ENCODE peak calls at places on chromosome 17, in five cellular contexts. Q is A549, D is SK-N-SH, V is GM12878, P is K562. L is an unnamed sample.
A peak's percentile ranks its signal among the peaks of the same experiment; 100 is the strongest.

GRCh38 chr17:5019475-5019956 is 15.7 kb downstream of the SLC52A1 start:
- DNase-seq in Q (peak; percentile 43), D (peak; percentile 54), V (no peak), P (peak; percentile 29), L (peak; percentile 12)

GRCh38 chr17:38428643-38429371 is 543 bp downstream of the ARHGAP23 start:
- DNase-seq in Q (peak; percentile 67), D (peak; percentile 66), V (no peak), P (no peak), L (peak; percentile 46)

GRCh38 chr17:74822329-74823175 is 37.1 kb downstream of the GRIN2C start:
- DNase-seq in Q (no peak), D (no peak), V (no peak), P (no peak), L (no peak)

GRCh38 chr17:15380447-15380846 is 39.0 kb upstream of the TEKT3 start:
- DNase-seq in Q (no peak), D (no peak), V (no peak), P (no peak), L (no peak)

GRCh38 chr17:31533546-31534155 is 142.2 kb downstream of the RAB11FIP4 start:
- DNase-seq in Q (peak; percentile 79), D (peak; percentile 81), V (no peak), P (peak; percentile 76), L (peak; percentile 88)

GRCh38 chr17:79033741-79034501 is 10.0 kb downstream of the C1QTNF1 start:
- DNase-seq in Q (no peak), D (peak; percentile 52), V (no peak), P (no peak), L (no peak)

GRCh38 chr17:4386406-4386805 is 19.9 kb upstream of the UBE2G1 start:
- DNase-seq in Q (no peak), D (no peak), V (no peak), P (no peak), L (no peak)

GRCh38 chr17:74369665-74370490 is 2.6 kb downstream of the GPR142 start:
- DNase-seq in Q (no peak), D (no peak), V (no peak), P (no peak), L (no peak)

GRCh38 chr17:74850914-74851313 is 8.8 kb downstream of the GRIN2C start:
- DNase-seq in Q (no peak), D (no peak), V (no peak), P (no peak), L (no peak)

GRCh38 chr17:21282231-21282630 is 2.3 kb upstream of the MAP2K3 start:
- DNase-seq in Q (peak; percentile 93), D (no peak), V (no peak), P (no peak), L (peak; percentile 98)

GRCh38 chr17:73025041-73025440 is 67.4 kb downstream of the SLC39A11 start:
- DNase-seq in Q (no peak), D (no peak), V (no peak), P (no peak), L (no peak)

GRCh38 chr17:49061524-49061943 is 64.3 kb downstream of the IGF2BP1 start:
- DNase-seq in Q (no peak), D (no peak), V (no peak), P (no peak), L (peak; percentile 36)

GRCh38 chr17:27980035-27980434 is 62.4 kb upstream of the NLK start:
- DNase-seq in Q (peak; percentile 42), D (no peak), V (no peak), P (no peak), L (peak; percentile 75)

GRCh38 chr17:4948997-4949320 is 629 bp upstream of the PFN1 start:
- DNase-seq in Q (no peak), D (peak; percentile 95), V (no peak), P (peak; percentile 59), L (peak; percentile 89)

GRCh38 chr17:2025622-2026309 is 632 bp upstream of the RTN4RL1 start:
- DNase-seq in Q (peak; percentile 97), D (peak; percentile 93), V (no peak), P (peak; percentile 52), L (peak; percentile 57)

GRCh38 chr17:78450696-78451344 is 72.4 kb downstream of the PGS1 start:
- DNase-seq in Q (no peak), D (no peak), V (no peak), P (no peak), L (no peak)

GRCh38 chr17:46870116-46870803 is 18.9 kb downstream of the WNT9B start:
- DNase-seq in Q (no peak), D (no peak), V (no peak), P (no peak), L (no peak)

GRCh38 chr17:19258371-19258770 is 21.2 kb downstream of the EPN2 start:
- DNase-seq in Q (no peak), D (no peak), V (no peak), P (no peak), L (no peak)

GRCh38 chr17:34913001-34913400 is 48.3 kb downstream of the CCT6B start:
- DNase-seq in Q (no peak), D (no peak), V (no peak), P (no peak), L (no peak)

GRCh38 chr17:27544350-27545131 is 86.4 kb upstream of the LGALS9 start:
- DNase-seq in Q (no peak), D (no peak), V (peak; percentile 96), P (peak; percentile 63), L (peak; percentile 63)

DNA sequence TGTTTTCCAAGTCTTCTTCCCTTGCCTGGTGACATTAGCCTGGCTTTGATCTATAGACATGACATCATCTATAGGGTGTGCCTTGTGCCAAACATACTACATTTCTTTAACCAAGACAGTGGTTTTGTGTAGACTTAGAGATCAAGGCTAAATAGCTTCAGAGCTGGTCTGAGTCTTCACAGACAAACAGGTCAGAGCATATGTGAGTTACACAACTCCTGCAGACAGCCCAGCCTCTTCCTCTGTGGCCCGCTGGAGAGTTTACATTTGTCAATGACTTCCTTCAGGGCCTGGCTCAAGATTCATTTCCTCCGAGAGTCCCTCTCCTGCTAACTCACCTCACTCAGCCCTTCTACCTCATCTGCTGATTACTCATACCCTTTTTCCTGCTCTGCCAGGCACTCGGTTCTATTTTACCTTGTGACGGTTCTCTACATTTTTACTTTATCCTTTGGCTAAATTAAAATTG is 73.1 kb upstream of the TANC2 start:
- DNase-seq in Q (peak; percentile 74), D (no peak), V (no peak), P (no peak), L (peak; percentile 93)
- TF ChIP-seq RCOR1 in Q (no peak), D (no peak), V (no peak), P (no peak), L (no peak)

DNA sequence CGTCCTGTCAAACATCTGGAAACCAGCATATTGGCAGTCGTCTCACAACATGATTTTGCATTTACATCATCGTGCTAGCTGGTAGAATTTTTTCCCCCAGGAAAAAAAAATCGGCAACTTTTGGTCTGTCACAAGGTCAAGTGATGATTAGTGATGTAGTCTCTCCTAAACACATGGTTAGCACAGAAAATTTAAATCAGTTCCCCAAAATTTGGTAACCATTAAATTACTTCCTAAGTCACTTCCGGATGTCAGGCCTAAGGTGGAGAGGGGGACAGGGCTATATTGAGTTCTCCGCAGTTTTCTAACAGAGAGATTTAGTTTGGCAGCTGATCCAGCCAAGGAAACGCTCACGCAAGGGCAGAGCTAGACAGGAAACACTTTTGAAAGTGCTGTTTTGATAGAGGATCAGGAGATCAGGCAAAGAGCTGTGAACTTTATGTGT is 270.9 kb upstream of the TBX2 start:
- DNase-seq in Q (no peak), D (no peak), V (no peak), P (no peak), L (peak; percentile 52)
- H3K4me2 ChIP-seq in Q (no peak overlapping the region), D (no peak overlapping the region), V (no peak overlapping the region), P (no peak overlapping the region), L (peak overlapping the region; percentile 72)

GRCh38 chr17:44111777-44112176 is 11.7 kb downstream of the HDAC5 start:
- DNase-seq in Q (no peak), D (no peak), V (no peak), P (no peak), L (no peak)

GRCh38 chr17:44109312-44109630 is 14.2 kb downstream of the HDAC5 start:
- DNase-seq in Q (no peak), D (no peak), V (no peak), P (no peak), L (no peak)

GRCh38 chr17:44112284-44113280 is 10.9 kb downstream of the HDAC5 start:
- DNase-seq in Q (no peak), D (no peak), V (no peak), P (no peak), L (no peak)

GRCh38 chr17:44110011-44110686 is 13.3 kb downstream of the HDAC5 start:
- DNase-seq in Q (no peak), D (no peak), V (no peak), P (no peak), L (no peak)

DNA sequence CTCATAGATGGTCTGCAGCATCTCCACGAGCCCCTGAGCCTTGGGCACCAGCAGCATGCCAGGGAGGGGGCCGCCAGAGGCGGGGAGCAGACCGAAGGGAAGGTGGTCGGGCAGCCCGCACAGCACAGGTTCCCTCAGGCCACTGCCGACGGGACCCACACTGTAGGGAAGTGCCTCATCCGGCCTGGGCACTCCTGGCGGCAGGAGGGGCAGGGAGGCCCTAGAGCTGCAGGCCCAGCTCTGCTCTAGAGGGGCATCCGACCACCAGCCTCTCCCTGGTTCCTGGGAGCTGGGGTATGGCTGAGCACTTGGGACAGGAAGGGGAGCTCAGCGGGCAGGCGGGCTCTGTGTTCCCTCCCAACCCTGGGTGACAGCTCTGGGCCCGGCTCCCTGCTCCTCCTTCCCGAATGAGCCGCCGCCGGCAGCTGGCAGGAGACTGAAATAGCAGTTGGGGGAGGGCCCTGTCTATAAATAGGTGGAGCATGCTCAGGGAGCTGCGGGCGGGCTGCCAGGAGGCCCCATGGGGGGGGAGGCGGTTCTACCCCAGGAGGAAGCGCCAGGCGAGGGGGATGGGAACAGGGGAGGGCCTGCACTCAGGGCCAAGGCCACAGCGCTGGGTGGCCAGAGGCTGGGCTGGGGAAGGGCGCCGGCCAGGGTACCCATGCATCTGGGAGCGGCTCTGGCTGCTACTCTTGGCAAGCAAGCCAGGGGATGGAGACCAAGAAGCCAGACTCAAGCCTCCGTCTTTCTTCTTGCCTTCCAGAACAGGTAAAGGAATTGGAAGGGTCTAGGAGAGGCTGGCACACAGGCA is 12.4 kb downstream of the HDAC5 start:
- DNase-seq in Q (peak; percentile 86), D (peak; percentile 96), V (peak; percentile 52), P (peak; percentile 96), L (peak; percentile 86)
- TF ChIP-seq RCOR1 in Q (no peak), D (no peak), V (no peak), P (no peak), L (no peak)

GRCh38 chr17:80877829-80878303 is 113.8 kb upstream of the CHMP6 start:
- DNase-seq in Q (no peak), D (no peak), V (no peak), P (no peak), L (no peak)
- H3K4me2 ChIP-seq in Q (no peak overlapping the region), D (no peak overlapping the region), V (peak overlapping the region; percentile 58), P (no peak overlapping the region), L (no peak overlapping the region)

GRCh38 chr17:60678118-60678444 is 430 bp downstream of the BCAS3 start:
- DNase-seq in Q (peak; percentile 26), D (no peak), V (no peak), P (peak; percentile 11), L (no peak)
- TF ChIP-seq RCOR1 in Q (no peak), D (no peak), V (no peak), P (no peak), L (no peak)